ENCODE peak calls at places on chromosomes 6 and 20, in six cellular contexts. O, E, A, W, J and V are unnamed samples.

GRCh38 chr20:31712564-31713311 is 9.9 kb downstream of the BCL2L1 start:
- DNase-seq in O (no peak), E (peak; percentile 90), A (no peak), W (peak; percentile 49), J (no peak), V (peak; percentile 90)

GRCh38 chr6:27295301-27296079 is 16.6 kb downstream of the POM121L2 start:
- DNase-seq in O (no peak), E (peak; percentile 83), A (no peak), W (peak; percentile 90), J (peak; percentile 53), V (peak; percentile 64)

GRCh38 chr6:32178547-32179440 is 589 bp downstream of the RNF5 start:
- DNase-seq in O (no peak), E (no peak), A (no peak), W (no peak), J (no peak), V (peak; percentile 51)

GRCh38 chr20:32823078-32823477 is 3.3 kb downstream of the MAPRE1 start:
- DNase-seq in O (no peak), E (peak; percentile 34), A (no peak), W (peak; percentile 86), J (no peak), V (no peak)

GRCh38 chr6:170137911-170138910 is 152.7 kb downstream of the DLL1 start:
- DNase-seq in O (no peak), E (no peak), A (no peak), W (no peak), J (no peak), V (no peak)

GRCh38 chr6:133820208-133820607 is 68.7 kb upstream of the TCF21 start:
- DNase-seq in O (no peak), E (no peak), A (no peak), W (no peak), J (no peak), V (peak; percentile 55)

GRCh38 chr6:53679446-53679933 is 13.9 kb upstream of the KLHL31 start:
- DNase-seq in O (peak; percentile 43), E (no peak), A (no peak), W (peak; percentile 55), J (no peak), V (peak; percentile 29)

GRCh38 chr6:149154137-149154900 is 163.2 kb upstream of the TAB2 start:
- DNase-seq in O (peak; percentile 23), E (no peak), A (no peak), W (no peak), J (no peak), V (no peak)

GRCh38 chr20:23059831-23060230 is 10.4 kb upstream of the THBD start:
- DNase-seq in O (no peak), E (no peak), A (no peak), W (no peak), J (no peak), V (no peak)

GRCh38 chr20:59068534-59068933 is 25.9 kb upstream of the PRELID3B start:
- DNase-seq in O (no peak), E (no peak), A (no peak), W (no peak), J (no peak), V (no peak)